ENCODE peak calls at places on chromosome 12, in eight cellular contexts. A, S, O, C, P, E, U and V are unnamed samples.

GRCh38 chr12:52655720-52656124 is 3.7 kb upstream of the KRT2 start:
- DNase-seq in P (no peak), C (no peak), A (no peak), O (no peak), U (no peak), E (no peak), S (no peak), V (peak; percentile 44)

GRCh38 chr12:68675098-68675842 is 11.5 kb upstream of the NUP107 start:
- DNase-seq in E (no peak), P (no peak), A (peak; percentile 90), O (no peak), C (no peak), S (no peak), U (no peak), V (no peak)

GRCh38 chr12:92745874-92746553 is 43.2 kb downstream of the PLEKHG7 start:
- DNase-seq in O (peak; percentile 89), A (peak; percentile 64), U (no peak), C (no peak), P (no peak), E (peak; percentile 80), S (peak; percentile 83), V (peak; percentile 93)

GRCh38 chr12:25480145-25480544 is 72.9 kb downstream of the LMNTD1 start:
- DNase-seq in E (no peak), P (no peak), U (no peak), S (no peak), A (no peak), C (no peak), O (no peak), V (no peak)

GRCh38 chr12:126534495-126534894 is 1469.3 kb downstream of the AACS start:
- DNase-seq in P (no peak), C (no peak), O (no peak), E (no peak), U (no peak), A (no peak), S (no peak), V (no peak)

GRCh38 chr12:32895688-32896437 is 714 bp downstream of the PKP2 start:
- DNase-seq in O (no peak), E (no peak), A (peak; percentile 72), S (peak; percentile 23), C (no peak), U (no peak), P (no peak), V (no peak)

GRCh38 chr12:70255311-70255710 is 12.1 kb downstream of the CNOT2 start:
- DNase-seq in C (no peak), A (no peak), S (no peak), O (no peak), P (no peak), U (no peak), E (no peak), V (no peak)

GRCh38 chr12:99043319-99043914 is 398.3 kb downstream of the APAF1 start:
- DNase-seq in O (peak; percentile 73), A (peak; percentile 79), E (peak; percentile 76), S (peak; percentile 53), C (peak; percentile 71), U (no peak), P (peak; percentile 73), V (peak; percentile 68)

GRCh38 chr12:26941251-26941650 is 3.0 kb downstream of the FGFR1OP2 start:
- DNase-seq in O (no peak), A (no peak), C (no peak), U (no peak), P (no peak), E (no peak), S (no peak), V (no peak)

GRCh38 chr12:109710747-109711595 is 2.7 kb upstream of the FAM222A start:
- DNase-seq in C (no peak), U (no peak), A (no peak), O (no peak), E (no peak), P (no peak), S (no peak), V (no peak)

GRCh38 chr12:19273482-19274330 is 144.2 kb downstream of the PLEKHA5 start:
- DNase-seq in S (peak; percentile 67), U (peak; percentile 53), A (peak; percentile 80), P (no peak), E (peak; percentile 95), O (peak; percentile 74), C (no peak), V (peak; percentile 85)

GRCh38 chr12:93020225-93020997 is 91.3 kb upstream of the EEA1 start:
- DNase-seq in O (no peak), C (no peak), S (no peak), P (no peak), U (peak; percentile 22), E (no peak), A (peak; percentile 83), V (no peak)

DNA sequence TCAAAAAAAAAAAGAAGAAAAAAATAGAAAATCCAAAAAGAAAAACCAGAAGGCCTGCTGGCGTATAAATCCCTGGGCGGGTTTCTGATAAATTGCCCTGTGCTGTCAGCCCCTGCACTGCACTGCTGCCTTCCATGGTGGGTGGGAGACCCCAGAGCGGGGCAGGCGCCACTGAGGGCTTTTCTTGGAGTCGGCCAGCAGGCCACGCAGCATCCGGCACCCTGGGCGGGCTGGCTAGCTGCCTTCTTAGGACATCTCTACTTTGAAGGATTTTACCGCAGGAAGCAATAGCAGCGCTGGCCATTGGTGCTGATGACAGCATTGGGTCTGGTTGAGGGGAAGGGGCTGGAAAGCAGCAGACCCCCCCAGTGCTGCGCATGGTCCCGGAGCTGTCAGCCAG is 29.1 kb downstream of the IL31 start:
- DNase-seq in C (no peak), P (no peak), U (no peak), O (no peak), A (no peak), S (no peak), E (no peak), V (no peak)
- H3K4me3 ChIP-seq in C (no peak overlapping the region), P (no peak overlapping the region), U (no peak overlapping the region), O (no peak overlapping the region), A (no peak overlapping the region), S (no peak overlapping the region), E (no peak overlapping the region), V (no peak overlapping the region)

GRCh38 chr12:114986178-114986714 is 302.3 kb upstream of the TBX3 start:
- DNase-seq in E (no peak), O (no peak), P (no peak), C (no peak), A (no peak), U (no peak), S (no peak), V (no peak)
- H3K4me3 ChIP-seq in E (no peak overlapping the region), O (no peak overlapping the region), P (no peak overlapping the region), C (no peak overlapping the region), A (no peak overlapping the region), U (no peak overlapping the region), S (no peak overlapping the region), V (no peak overlapping the region)

DNA sequence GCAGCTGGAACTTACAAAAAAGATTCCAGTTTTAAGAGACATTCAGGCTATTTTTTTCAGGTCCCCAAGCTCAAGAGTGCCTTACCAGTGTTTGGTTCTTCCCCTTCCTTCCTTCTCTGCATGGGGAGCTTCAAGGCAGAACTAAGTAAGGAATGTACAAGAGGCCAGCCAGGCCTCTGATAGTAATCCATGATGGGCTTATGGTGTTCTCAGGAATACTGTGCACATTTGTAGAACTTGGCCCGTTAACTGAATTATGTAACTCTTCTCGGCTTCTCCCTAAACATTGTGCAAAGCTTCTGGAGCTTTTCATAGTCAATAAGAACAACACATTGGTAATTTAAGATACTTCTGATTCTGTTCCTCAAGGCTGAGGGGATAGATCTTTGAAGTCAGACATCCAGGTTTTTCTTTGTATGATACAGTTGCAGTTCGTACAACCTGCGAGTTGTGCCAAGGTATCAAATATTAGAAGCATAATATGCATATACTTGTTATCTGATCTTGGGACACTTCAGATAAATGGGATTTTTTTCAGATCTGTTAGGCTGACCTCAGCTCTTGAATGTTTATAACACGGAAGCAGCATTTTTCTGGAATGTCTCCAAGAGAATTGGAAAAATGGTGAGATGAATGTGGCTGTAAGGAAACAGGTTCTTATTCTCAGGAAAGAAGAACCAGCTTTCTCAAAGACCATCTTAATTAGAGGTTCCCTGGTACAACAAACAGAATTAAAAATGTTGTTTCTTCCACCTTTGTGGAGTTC is 148.6 kb downstream of the ANO4 start:
- DNase-seq in E (no peak), S (no peak), C (no peak), P (no peak), U (no peak), O (no peak), A (no peak), V (no peak)
- H3K4me3 ChIP-seq in E (no peak overlapping the region), S (no peak overlapping the region), C (no peak overlapping the region), P (no peak overlapping the region), U (no peak overlapping the region), O (no peak overlapping the region), A (no peak overlapping the region), V (no peak overlapping the region)

GRCh38 chr12:1531654-1532366 is 62.6 kb downstream of the FBXL14 start:
- DNase-seq in P (no peak), S (no peak), E (no peak), A (no peak), C (no peak), U (no peak), O (no peak), V (no peak)

GRCh38 chr12:1529228-1529861 is 65.0 kb downstream of the FBXL14 start:
- DNase-seq in A (no peak), P (no peak), E (no peak), O (no peak), U (no peak), C (no peak), S (no peak), V (no peak)

GRCh38 chr12:1529862-1530591 is 64.4 kb downstream of the FBXL14 start:
- DNase-seq in A (no peak), O (no peak), S (peak; percentile 40), P (no peak), C (no peak), U (no peak), E (no peak), V (no peak)

GRCh38 chr12:1531160-1531653 is 63.2 kb downstream of the FBXL14 start:
- DNase-seq in U (no peak), S (no peak), E (no peak), C (no peak), A (no peak), O (no peak), P (no peak), V (no peak)

GRCh38 chr12:1530592-1531159 is 63.7 kb downstream of the FBXL14 start:
- DNase-seq in E (no peak), A (peak; percentile 33), C (no peak), P (no peak), U (no peak), O (no peak), S (no peak), V (no peak)
- H3K4me3 ChIP-seq in E (peak overlapping the region; percentile 13), A (peak overlapping the region; percentile 33), C (peak overlapping the region; percentile 40), P (peak overlapping the region; percentile 54), U (peak overlapping the region; percentile 41), O (peak overlapping the region; percentile 64), S (peak overlapping the region; percentile 71), V (peak overlapping the region; percentile 49)

GRCh38 chr12:96196781-96197180 is 2.6 kb downstream of the ELK3 start:
- DNase-seq in E (no peak), A (no peak), P (no peak), U (no peak), O (no peak), S (no peak), C (no peak), V (no peak)
- H3K4me3 ChIP-seq in E (no peak overlapping the region), A (no peak overlapping the region), P (no peak overlapping the region), U (peak overlapping the region; percentile 83), O (no peak overlapping the region), S (peak overlapping the region; percentile 88), C (no peak overlapping the region), V (peak overlapping the region; percentile 91)

GRCh38 chr12:55682087-55682796 is 25.5 kb downstream of the ITGA7 start:
- DNase-seq in C (no peak), P (no peak), E (no peak), S (no peak), O (no peak), U (no peak), A (peak; percentile 67), V (no peak)
- H3K4me3 ChIP-seq in C (no peak overlapping the region), P (peak overlapping the region; percentile 50), E (no peak overlapping the region), S (peak overlapping the region; percentile 62), O (no peak overlapping the region), U (no peak overlapping the region), A (peak overlapping the region; percentile 35), V (peak overlapping the region; percentile 53)